ENCODE peak calls at places on chromosomes 5 and 9, in five cellular contexts. B is caudate nucleus, I is upper lobe of left lung, H is mesendoderm, A is H9. Y is an unnamed sample.

GRCh38 chr5:96641368-96641767 is 20.8 kb upstream of the CAST start:
- DNase-seq in B (no peak), I (no peak), H (no peak), A (no peak), Y (no peak)

GRCh38 chr5:45385321-45386058 is 310.7 kb downstream of the HCN1 start:
- DNase-seq in B (no peak), I (no peak), H (peak; percentile 29), A (no peak), Y (no peak)

GRCh38 chr5:12237837-12238575 is 333.8 kb upstream of the CTNND2 start:
- DNase-seq in B (no peak), I (no peak), H (peak; percentile 29), A (peak; percentile 43), Y (no peak)

GRCh38 chr9:36789886-36790285 is 217.2 kb downstream of the MELK start:
- DNase-seq in B (no peak), I (no peak), H (no peak), A (no peak), Y (no peak)

GRCh38 chr9:136103651-136104487 is 8.8 kb upstream of the NACC2 start:
- DNase-seq in B (no peak), I (no peak), H (no peak), A (peak; percentile 56), Y (no peak)

GRCh38 chr9:35490155-35490909 is 421 bp downstream of the RUSC2 start:
- DNase-seq in B (peak; percentile 35), I (peak; percentile 32), H (peak; percentile 65), A (peak; percentile 51), Y (peak; percentile 29)

GRCh38 chr9:33106827-33107621 is 30.6 kb upstream of the SMU1 start:
- DNase-seq in B (no peak), I (no peak), H (peak; percentile 65), A (peak; percentile 44), Y (peak; percentile 58)

GRCh38 chr5:126811515-126812198 is 34.7 kb downstream of the LMNB1 start:
- DNase-seq in B (no peak), I (no peak), H (peak; percentile 40), A (no peak), Y (no peak)

GRCh38 chr9:92759990-92760893 is 4.4 kb downstream of the BICD2 start:
- DNase-seq in B (peak; percentile 35), I (peak; percentile 52), H (no peak), A (peak; percentile 26), Y (peak; percentile 80)

GRCh38 chr5:171421331-171422262 is 2.1 kb downstream of the FGF18 start:
- DNase-seq in B (no peak), I (no peak), H (no peak), A (peak; percentile 31), Y (no peak)

GRCh38 chr5:96765043-96765442 is 42.7 kb downstream of the ERAP1 start:
- DNase-seq in B (no peak), I (no peak), H (no peak), A (no peak), Y (no peak)

GRCh38 chr9:126558051-126558665 is 55.6 kb upstream of the LMX1B start:
- DNase-seq in B (peak; percentile 23), I (peak; percentile 81), H (peak; percentile 68), A (peak; percentile 83), Y (peak; percentile 46)

GRCh38 chr5:73726071-73726470 is 100.1 kb downstream of the ARHGEF28 start:
- DNase-seq in B (no peak), I (no peak), H (no peak), A (no peak), Y (no peak)

GRCh38 chr9:131709741-131710499 is 30.0 kb downstream of the RAPGEF1 start:
- DNase-seq in B (no peak), I (no peak), H (no peak), A (no peak), Y (no peak)

GRCh38 chr5:56434986-56435385 is 201.9 kb upstream of the ANKRD55 start:
- DNase-seq in B (no peak), I (no peak), H (no peak), A (no peak), Y (no peak)

GRCh38 chr9:3398232-3398648 is 127.6 kb downstream of the RFX3 start:
- DNase-seq in B (no peak), I (no peak), H (no peak), A (no peak), Y (no peak)

GRCh38 chr9:27386759-27387158 is 89.8 kb upstream of the EQTN start:
- DNase-seq in B (no peak), I (no peak), H (peak; percentile 54), A (no peak), Y (no peak)

GRCh38 chr9:129181246-129181645 is 3.2 kb upstream of the IER5L start:
- DNase-seq in B (no peak), I (no peak), H (no peak), A (no peak), Y (no peak)

GRCh38 chr9:30065888-30066287 is 2318.6 kb upstream of the ACO1 start:
- DNase-seq in B (no peak), I (no peak), H (peak; percentile 29), A (no peak), Y (no peak)

GRCh38 chr9:135375001-135375400 is 104.6 kb upstream of the PPP1R26 start:
- DNase-seq in B (no peak), I (no peak), H (no peak), A (no peak), Y (no peak)

GRCh38 chr5:1648806-1649205 is 125.0 kb upstream of the LPCAT1 start:
- DNase-seq in B (no peak), I (no peak), H (no peak), A (no peak), Y (no peak)

GRCh38 chr5:80309871-80310665 is 9.7 kb upstream of the SPZ1 start:
- DNase-seq in B (no peak), I (no peak), H (no peak), A (no peak), Y (no peak)

GRCh38 chr9:8845376-8845775 is 1045.8 kb upstream of the DMAC1 start:
- DNase-seq in B (peak; percentile 62), I (no peak), H (no peak), A (no peak), Y (peak; percentile 42)

GRCh38 chr5:26278078-26278477 is 760.3 kb downstream of the CDH9 start:
- DNase-seq in B (no peak), I (no peak), H (no peak), A (no peak), Y (no peak)

DNA sequence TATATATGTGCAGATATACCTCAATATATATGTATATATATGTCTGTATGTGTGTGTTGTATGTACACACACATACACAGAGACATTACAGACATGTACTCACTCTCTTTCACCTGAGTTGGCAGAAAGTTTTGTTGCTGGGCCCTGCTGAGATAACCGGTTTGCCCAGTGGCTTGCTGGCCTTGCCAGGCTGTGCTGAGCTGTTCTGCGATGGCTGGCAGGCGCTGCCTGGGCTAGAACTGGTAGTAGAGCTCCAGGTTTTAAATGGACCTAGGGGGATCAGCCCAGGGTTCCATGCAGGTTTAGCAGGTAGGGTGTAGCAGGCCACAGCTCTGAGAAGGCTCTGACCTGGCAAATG is 394.3 kb downstream of the GADD45G start:
- DNase-seq in B (no peak), I (peak; percentile 84), H (no peak), A (no peak), Y (no peak)
- H3K27ac ChIP-seq in B (peak overlapping the region; percentile 79), I (peak overlapping the region; percentile 92), H (no peak overlapping the region), A (no peak overlapping the region), Y (peak overlapping the region; percentile 93)

GRCh38 chr5:13250450-13251291 is 693.8 kb downstream of the DNAH5 start:
- DNase-seq in B (no peak), I (no peak), H (peak; percentile 52), A (no peak), Y (no peak)

GRCh38 chr5:13245982-13246601 is 698.4 kb downstream of the DNAH5 start:
- DNase-seq in B (no peak), I (no peak), H (peak; percentile 80), A (peak; percentile 34), Y (no peak)

GRCh38 chr5:13251623-13252367 is 692.7 kb downstream of the DNAH5 start:
- DNase-seq in B (no peak), I (no peak), H (peak; percentile 16), A (peak; percentile 46), Y (peak; percentile 15)

GRCh38 chr5:13249854-13250253 is 694.6 kb downstream of the DNAH5 start:
- DNase-seq in B (no peak), I (no peak), H (no peak), A (no peak), Y (no peak)

DNA sequence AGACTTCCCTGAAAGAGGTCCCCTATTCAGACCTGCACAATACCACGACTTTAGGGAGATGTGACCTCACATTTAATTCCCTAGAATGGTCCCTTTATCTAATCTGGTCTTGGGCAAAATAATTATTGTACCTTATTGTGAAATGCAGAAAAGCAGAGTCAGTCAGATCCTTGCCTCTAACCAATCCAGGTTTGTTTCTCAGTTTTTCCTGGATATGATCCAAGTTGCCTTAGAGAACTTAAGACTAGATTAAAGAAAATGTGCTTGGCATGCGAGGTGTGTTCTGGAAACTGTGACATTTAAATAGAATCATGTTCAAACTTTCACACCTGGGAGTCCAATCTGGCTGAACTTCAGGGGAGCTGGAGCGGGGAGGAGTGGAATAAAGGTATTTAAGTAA is 696.3 kb downstream of the DNAH5 start:
- DNase-seq in B (no peak), I (no peak), H (no peak), A (no peak), Y (no peak)
- H3K27ac ChIP-seq in B (no peak overlapping the region), I (no peak overlapping the region), H (no peak overlapping the region), A (no peak overlapping the region), Y (no peak overlapping the region)

DNA sequence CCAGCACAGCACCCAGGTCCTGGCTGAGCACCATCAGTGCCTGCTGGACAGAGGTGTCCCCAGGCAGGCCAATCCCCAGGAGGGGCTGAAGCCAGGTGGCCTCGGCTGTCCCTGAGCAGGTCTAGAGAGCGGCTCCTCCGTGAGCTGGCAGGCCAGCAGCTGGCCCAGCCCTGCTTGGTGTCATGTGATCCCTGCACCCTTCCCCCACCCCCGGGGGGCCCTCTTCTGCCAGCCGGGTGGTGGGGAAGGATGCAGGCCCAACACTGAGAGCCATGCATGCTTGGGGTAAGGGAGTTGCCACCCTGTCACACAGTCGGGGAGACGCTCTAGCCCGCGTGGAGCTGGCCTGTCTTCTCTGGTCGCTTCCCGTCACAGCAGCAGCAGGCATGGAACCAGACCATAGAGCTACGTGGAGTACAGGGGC is 7.1 kb downstream of the RALGDS start:
- DNase-seq in B (peak; percentile 47), I (no peak), H (no peak), A (no peak), Y (peak; percentile 41)
- H3K27ac ChIP-seq in B (peak overlapping the region; percentile 95), I (peak overlapping the region; percentile 85), H (no peak overlapping the region), A (no peak overlapping the region), Y (peak overlapping the region; percentile 95)

DNA sequence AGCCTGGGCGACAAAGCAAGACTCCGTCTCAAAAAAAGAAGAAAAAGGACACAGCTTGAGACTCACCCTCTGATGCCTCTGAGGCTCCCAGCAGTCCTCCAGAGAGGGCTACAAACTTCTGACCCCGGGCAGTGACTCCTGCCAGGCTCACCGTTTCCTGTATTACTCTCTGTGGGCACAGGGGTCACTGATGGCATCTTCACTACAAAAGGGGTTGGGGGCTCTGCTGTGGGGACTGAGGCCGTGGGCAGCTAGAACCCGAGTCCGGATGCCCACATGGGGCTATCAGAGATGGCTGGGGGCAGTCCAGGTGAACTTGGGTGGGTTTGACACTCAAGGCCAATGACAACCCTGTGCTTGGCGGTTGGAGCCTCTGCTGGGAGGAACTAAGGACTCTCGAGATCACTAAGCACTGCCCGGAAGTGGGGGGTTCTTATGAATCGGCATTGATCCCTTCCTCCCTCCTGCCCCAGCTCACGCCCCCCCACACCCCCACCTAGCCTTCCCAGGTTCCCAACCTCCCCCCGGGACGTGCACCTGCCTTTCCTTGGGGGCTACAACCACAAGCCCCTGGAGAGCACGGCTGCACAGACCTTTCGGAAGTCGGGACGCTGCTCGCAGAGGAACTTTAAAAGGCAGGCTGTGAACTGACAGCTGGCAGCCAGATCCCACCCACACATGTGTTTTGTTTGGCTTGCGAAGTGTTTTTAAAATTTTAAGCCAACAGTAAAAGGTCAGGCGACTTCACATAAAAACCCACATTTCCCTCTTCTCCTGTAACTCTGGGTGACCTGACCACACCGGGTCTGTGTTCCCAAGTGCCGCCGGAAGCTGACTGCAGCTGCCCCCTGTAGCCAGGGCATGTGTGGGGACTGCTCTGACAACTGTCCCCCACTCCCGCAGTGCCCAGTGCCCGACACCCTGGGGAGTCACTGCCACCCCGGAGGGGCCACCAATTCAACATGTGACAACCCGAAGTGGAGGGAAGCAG is 5.0 kb upstream of the RALGDS start:
- DNase-seq in B (no peak), I (no peak), H (no peak), A (no peak), Y (no peak)
- H3K27ac ChIP-seq in B (peak overlapping the region; percentile 75), I (peak overlapping the region; percentile 76), H (no peak overlapping the region), A (no peak overlapping the region), Y (peak overlapping the region; percentile 78)

Y was measured in left ventricle myocardium inferior.